ENCODE peak calls at places on chromosomes 16 and 17, in six cellular contexts. One of them, this sample, is unnamed.

GRCh38 chr17:2101448-2102257 is 46.8 kb downstream of the HIC1 start:
- DNase-seq in occipital lobe: no peak
- DNase-seq in left ventricle myocardium superior: peak
- DNase-seq in NCI-H1694 treated with DMSO at 0.1 percent for 48 hours: no peak
- DNase-seq in stomach: peak
- DNase-seq in ELR: no peak
- DNase-seq in this sample: no peak

GRCh38 chr16:25788637-25789036 is 96.9 kb downstream of the HS3ST4 start:
- DNase-seq in occipital lobe: no peak
- DNase-seq in left ventricle myocardium superior: no peak
- DNase-seq in NCI-H1694 treated with DMSO at 0.1 percent for 48 hours: no peak
- DNase-seq in stomach: no peak
- DNase-seq in ELR: no peak
- DNase-seq in this sample: no peak

GRCh38 chr16:84608281-84608680 is 9.6 kb downstream of the COTL1 start:
- DNase-seq in occipital lobe: no peak
- DNase-seq in left ventricle myocardium superior: no peak
- DNase-seq in NCI-H1694 treated with DMSO at 0.1 percent for 48 hours: no peak
- DNase-seq in stomach: no peak
- DNase-seq in ELR: no peak
- DNase-seq in this sample: no peak

GRCh38 chr16:53946745-53947386 is 242.9 kb downstream of the FTO start:
- DNase-seq in occipital lobe: no peak
- DNase-seq in left ventricle myocardium superior: no peak
- DNase-seq in NCI-H1694 treated with DMSO at 0.1 percent for 48 hours: no peak
- DNase-seq in stomach: no peak
- DNase-seq in ELR: no peak
- DNase-seq in this sample: no peak

GRCh38 chr17:78974635-78975591 is 4.8 kb downstream of the LGALS3BP start:
- DNase-seq in occipital lobe: no peak
- DNase-seq in left ventricle myocardium superior: peak
- DNase-seq in NCI-H1694 treated with DMSO at 0.1 percent for 48 hours: peak
- DNase-seq in stomach: peak
- DNase-seq in ELR: peak
- DNase-seq in this sample: no peak

GRCh38 chr17:60695960-60696359 is 18.3 kb downstream of the BCAS3 start:
- DNase-seq in occipital lobe: no peak
- DNase-seq in left ventricle myocardium superior: no peak
- DNase-seq in NCI-H1694 treated with DMSO at 0.1 percent for 48 hours: no peak
- DNase-seq in stomach: no peak
- DNase-seq in ELR: peak
- DNase-seq in this sample: no peak

GRCh38 chr16:89092013-89092412 is 1.6 kb upstream of the ACSF3 start:
- DNase-seq in occipital lobe: no peak
- DNase-seq in left ventricle myocardium superior: no peak
- DNase-seq in NCI-H1694 treated with DMSO at 0.1 percent for 48 hours: no peak
- DNase-seq in stomach: no peak
- DNase-seq in ELR: no peak
- DNase-seq in this sample: no peak

GRCh38 chr16:66408181-66409048 is 18.7 kb upstream of the BEAN1 start:
- DNase-seq in occipital lobe: no peak
- DNase-seq in left ventricle myocardium superior: peak
- DNase-seq in NCI-H1694 treated with DMSO at 0.1 percent for 48 hours: no peak
- DNase-seq in stomach: no peak
- DNase-seq in ELR: peak
- DNase-seq in this sample: peak

GRCh38 chr17:62098623-62099231 is 33.6 kb upstream of the MED13 start:
- DNase-seq in occipital lobe: no peak
- DNase-seq in left ventricle myocardium superior: no peak
- DNase-seq in NCI-H1694 treated with DMSO at 0.1 percent for 48 hours: no peak
- DNase-seq in stomach: no peak
- DNase-seq in ELR: no peak
- DNase-seq in this sample: no peak

GRCh38 chr16:6356881-6357280 is 975.8 kb upstream of the RBFOX1 start:
- DNase-seq in occipital lobe: no peak
- DNase-seq in left ventricle myocardium superior: no peak
- DNase-seq in NCI-H1694 treated with DMSO at 0.1 percent for 48 hours: no peak
- DNase-seq in stomach: no peak
- DNase-seq in ELR: no peak
- DNase-seq in this sample: no peak

GRCh38 chr16:85419503-85420408 is 193.4 kb upstream of the GSE1 start:
- DNase-seq in occipital lobe: no peak
- DNase-seq in left ventricle myocardium superior: peak
- DNase-seq in NCI-H1694 treated with DMSO at 0.1 percent for 48 hours: no peak
- DNase-seq in stomach: no peak
- DNase-seq in ELR: no peak
- DNase-seq in this sample: no peak

GRCh38 chr16:1309888-1310831 is 724 bp downstream of the UBE2I start:
- DNase-seq in occipital lobe: no peak
- DNase-seq in left ventricle myocardium superior: peak
- DNase-seq in NCI-H1694 treated with DMSO at 0.1 percent for 48 hours: no peak
- DNase-seq in stomach: peak
- DNase-seq in ELR: peak
- DNase-seq in this sample: no peak

GRCh38 chr17:66398617-66399016 is 96.2 kb downstream of the PRKCA start:
- DNase-seq in occipital lobe: no peak
- DNase-seq in left ventricle myocardium superior: no peak
- DNase-seq in NCI-H1694 treated with DMSO at 0.1 percent for 48 hours: no peak
- DNase-seq in stomach: no peak
- DNase-seq in ELR: no peak
- DNase-seq in this sample: no peak

GRCh38 chr17:11330871-11331270 is 89.9 kb downstream of the SHISA6 start:
- DNase-seq in occipital lobe: peak
- DNase-seq in left ventricle myocardium superior: no peak
- DNase-seq in NCI-H1694 treated with DMSO at 0.1 percent for 48 hours: no peak
- DNase-seq in stomach: no peak
- DNase-seq in ELR: no peak
- DNase-seq in this sample: no peak

GRCh38 chr16:8960788-8961109 is 3.0 kb downstream of the USP7 start:
- DNase-seq in occipital lobe: no peak
- DNase-seq in left ventricle myocardium superior: no peak
- DNase-seq in NCI-H1694 treated with DMSO at 0.1 percent for 48 hours: no peak
- DNase-seq in stomach: no peak
- DNase-seq in ELR: no peak
- DNase-seq in this sample: no peak

GRCh38 chr16:87874639-87875472 is 5.5 kb upstream of the SLC7A5 start:
- DNase-seq in occipital lobe: no peak
- DNase-seq in left ventricle myocardium superior: no peak
- DNase-seq in NCI-H1694 treated with DMSO at 0.1 percent for 48 hours: no peak
- DNase-seq in stomach: no peak
- DNase-seq in ELR: no peak
- DNase-seq in this sample: no peak